ENCODE peak calls at places on chromosomes 2 and 18, in nine cellular contexts. One of them, this sample, is unnamed.

GRCh38 chr2:216735086-216735485 is 39.7 kb upstream of the IGFBP5 start:
- DNase-seq in cardiac fibroblast: no peak
- DNase-seq in mesothelial cell of epicardium: no peak
- DNase-seq in spleen: no peak
- DNase-seq in keratinocyte: no peak
- DNase-seq in AG09319: peak; percentile 41
- DNase-seq in tibial artery: peak; percentile 44
- DNase-seq in esophagus squamous epithelium: no peak
- DNase-seq in choroid plexus epithelial cell: peak; percentile 69
- DNase-seq in this sample: no peak

GRCh38 chr2:195212586-195212985 is 444.4 kb upstream of the SLC39A10 start:
- DNase-seq in mesothelial cell of epicardium: no peak
- DNase-seq in spleen: no peak
- DNase-seq in cardiac fibroblast: no peak
- DNase-seq in esophagus squamous epithelium: no peak
- DNase-seq in choroid plexus epithelial cell: no peak
- DNase-seq in tibial artery: no peak
- DNase-seq in keratinocyte: no peak
- DNase-seq in AG09319: no peak
- DNase-seq in this sample: no peak

GRCh38 chr2:170229125-170229524 is 51.2 kb downstream of the MYO3B start:
- DNase-seq in cardiac fibroblast: no peak
- DNase-seq in esophagus squamous epithelium: no peak
- DNase-seq in choroid plexus epithelial cell: no peak
- DNase-seq in AG09319: no peak
- DNase-seq in mesothelial cell of epicardium: no peak
- DNase-seq in tibial artery: no peak
- DNase-seq in keratinocyte: no peak
- DNase-seq in spleen: no peak
- DNase-seq in this sample: no peak

GRCh38 chr2:168050377-168050776 is 197.0 kb downstream of the STK39 start:
- DNase-seq in cardiac fibroblast: no peak
- DNase-seq in choroid plexus epithelial cell: no peak
- DNase-seq in AG09319: no peak
- DNase-seq in spleen: no peak
- DNase-seq in keratinocyte: no peak
- DNase-seq in tibial artery: no peak
- DNase-seq in mesothelial cell of epicardium: no peak
- DNase-seq in esophagus squamous epithelium: no peak
- DNase-seq in this sample: no peak

GRCh38 chr2:21220930-21221329 is 97.2 kb downstream of the TDRD15 start:
- DNase-seq in choroid plexus epithelial cell: peak; percentile 11
- DNase-seq in AG09319: no peak
- DNase-seq in spleen: no peak
- DNase-seq in esophagus squamous epithelium: no peak
- DNase-seq in tibial artery: no peak
- DNase-seq in cardiac fibroblast: no peak
- DNase-seq in keratinocyte: peak; percentile 15
- DNase-seq in mesothelial cell of epicardium: no peak
- DNase-seq in this sample: peak; percentile 46

GRCh38 chr2:234308073-234308813 is 188.6 kb downstream of the ARL4C start:
- DNase-seq in esophagus squamous epithelium: no peak
- DNase-seq in cardiac fibroblast: peak; percentile 31
- DNase-seq in AG09319: no peak
- DNase-seq in mesothelial cell of epicardium: peak; percentile 14
- DNase-seq in choroid plexus epithelial cell: no peak
- DNase-seq in tibial artery: no peak
- DNase-seq in keratinocyte: no peak
- DNase-seq in spleen: no peak
- DNase-seq in this sample: no peak

GRCh38 chr2:85497944-85498630 is 40.9 kb upstream of the MAT2A start:
- DNase-seq in cardiac fibroblast: no peak
- DNase-seq in choroid plexus epithelial cell: no peak
- DNase-seq in spleen: no peak
- DNase-seq in keratinocyte: no peak
- DNase-seq in AG09319: no peak
- DNase-seq in tibial artery: no peak
- DNase-seq in mesothelial cell of epicardium: no peak
- DNase-seq in esophagus squamous epithelium: no peak
- DNase-seq in this sample: no peak

GRCh38 chr2:86453838-86454237 is 12.7 kb downstream of the KDM3A start:
- DNase-seq in choroid plexus epithelial cell: peak; percentile 92
- DNase-seq in cardiac fibroblast: peak; percentile 86
- DNase-seq in tibial artery: no peak
- DNase-seq in spleen: no peak
- DNase-seq in AG09319: peak; percentile 69
- DNase-seq in keratinocyte: peak; percentile 30
- DNase-seq in mesothelial cell of epicardium: no peak
- DNase-seq in esophagus squamous epithelium: no peak
- DNase-seq in this sample: peak; percentile 97

GRCh38 chr2:7083580-7084509 is 166.6 kb downstream of the RNF144A start:
- DNase-seq in AG09319: no peak
- DNase-seq in esophagus squamous epithelium: no peak
- DNase-seq in mesothelial cell of epicardium: no peak
- DNase-seq in keratinocyte: no peak
- DNase-seq in cardiac fibroblast: peak; percentile 51
- DNase-seq in choroid plexus epithelial cell: peak; percentile 72
- DNase-seq in tibial artery: no peak
- DNase-seq in spleen: no peak
- DNase-seq in this sample: peak; percentile 49

GRCh38 chr2:2324565-2325101 is 6.4 kb downstream of the MYT1L start:
- DNase-seq in tibial artery: no peak
- DNase-seq in keratinocyte: no peak
- DNase-seq in mesothelial cell of epicardium: no peak
- DNase-seq in AG09319: no peak
- DNase-seq in esophagus squamous epithelium: no peak
- DNase-seq in choroid plexus epithelial cell: no peak
- DNase-seq in cardiac fibroblast: no peak
- DNase-seq in spleen: no peak
- DNase-seq in this sample: no peak

GRCh38 chr2:237295889-237296480 is 118.0 kb downstream of the COL6A3 start:
- DNase-seq in tibial artery: no peak
- DNase-seq in choroid plexus epithelial cell: no peak
- DNase-seq in AG09319: no peak
- DNase-seq in keratinocyte: no peak
- DNase-seq in cardiac fibroblast: no peak
- DNase-seq in esophagus squamous epithelium: no peak
- DNase-seq in mesothelial cell of epicardium: no peak
- DNase-seq in spleen: no peak
- DNase-seq in this sample: no peak

GRCh38 chr2:100365434-100365833 is 43.1 kb upstream of the LONRF2 start:
- DNase-seq in tibial artery: no peak
- DNase-seq in spleen: no peak
- DNase-seq in cardiac fibroblast: peak; percentile 92
- DNase-seq in keratinocyte: peak; percentile 63
- DNase-seq in choroid plexus epithelial cell: peak; percentile 87
- DNase-seq in AG09319: peak; percentile 80
- DNase-seq in mesothelial cell of epicardium: no peak
- DNase-seq in esophagus squamous epithelium: peak; percentile 7
- DNase-seq in this sample: peak; percentile 100

GRCh38 chr18:23484783-23485182 is 18.5 kb upstream of the RMC1 start:
- DNase-seq in choroid plexus epithelial cell: no peak
- DNase-seq in tibial artery: no peak
- DNase-seq in keratinocyte: no peak
- DNase-seq in mesothelial cell of epicardium: no peak
- DNase-seq in esophagus squamous epithelium: no peak
- DNase-seq in spleen: no peak
- DNase-seq in AG09319: no peak
- DNase-seq in cardiac fibroblast: no peak
- DNase-seq in this sample: no peak

GRCh38 chr18:48777026-48777736 is 173.6 kb downstream of the SMAD7 start:
- DNase-seq in cardiac fibroblast: peak; percentile 56
- DNase-seq in esophagus squamous epithelium: no peak
- DNase-seq in mesothelial cell of epicardium: peak; percentile 81
- DNase-seq in choroid plexus epithelial cell: peak; percentile 68
- DNase-seq in keratinocyte: no peak
- DNase-seq in tibial artery: peak; percentile 82
- DNase-seq in AG09319: no peak
- DNase-seq in spleen: peak; percentile 92
- DNase-seq in this sample: peak; percentile 59

GRCh38 chr2:138030459-138030858 is 66.2 kb downstream of the HNMT start:
- DNase-seq in spleen: no peak
- DNase-seq in AG09319: no peak
- DNase-seq in choroid plexus epithelial cell: peak; percentile 88
- DNase-seq in esophagus squamous epithelium: no peak
- DNase-seq in cardiac fibroblast: peak; percentile 89
- DNase-seq in keratinocyte: peak; percentile 30
- DNase-seq in mesothelial cell of epicardium: no peak
- DNase-seq in tibial artery: no peak
- DNase-seq in this sample: peak; percentile 2

GRCh38 chr2:229539628-229540027 is 174.7 kb downstream of the DNER start:
- DNase-seq in esophagus squamous epithelium: no peak
- DNase-seq in cardiac fibroblast: peak; percentile 83
- DNase-seq in tibial artery: no peak
- DNase-seq in AG09319: no peak
- DNase-seq in mesothelial cell of epicardium: no peak
- DNase-seq in keratinocyte: no peak
- DNase-seq in choroid plexus epithelial cell: peak; percentile 67
- DNase-seq in spleen: no peak
- DNase-seq in this sample: peak; percentile 21

GRCh38 chr18:74459877-74460276 is 2.8 kb upstream of the DIPK1C start:
- DNase-seq in esophagus squamous epithelium: no peak
- DNase-seq in cardiac fibroblast: no peak
- DNase-seq in keratinocyte: no peak
- DNase-seq in spleen: no peak
- DNase-seq in tibial artery: no peak
- DNase-seq in AG09319: no peak
- DNase-seq in mesothelial cell of epicardium: peak; percentile 30
- DNase-seq in choroid plexus epithelial cell: no peak
- DNase-seq in this sample: no peak

GRCh38 chr2:23377772-23378171 is 7.2 kb upstream of the KLHL29 start:
- DNase-seq in spleen: no peak
- DNase-seq in tibial artery: no peak
- DNase-seq in keratinocyte: peak; percentile 32
- DNase-seq in mesothelial cell of epicardium: no peak
- DNase-seq in cardiac fibroblast: peak; percentile 36
- DNase-seq in AG09319: no peak
- DNase-seq in choroid plexus epithelial cell: no peak
- DNase-seq in esophagus squamous epithelium: no peak
- DNase-seq in this sample: peak; percentile 81

GRCh38 chr2:19775838-19776237 is 125.9 kb downstream of the TTC32 start:
- DNase-seq in keratinocyte: no peak
- DNase-seq in cardiac fibroblast: peak; percentile 72
- DNase-seq in choroid plexus epithelial cell: peak; percentile 51
- DNase-seq in mesothelial cell of epicardium: no peak
- DNase-seq in tibial artery: no peak
- DNase-seq in esophagus squamous epithelium: no peak
- DNase-seq in spleen: no peak
- DNase-seq in AG09319: no peak
- DNase-seq in this sample: no peak

GRCh38 chr2:76446872-76447271 is 736.2 kb upstream of the GCFC2 start:
- DNase-seq in tibial artery: no peak
- DNase-seq in cardiac fibroblast: no peak
- DNase-seq in choroid plexus epithelial cell: no peak
- DNase-seq in mesothelial cell of epicardium: no peak
- DNase-seq in keratinocyte: no peak
- DNase-seq in esophagus squamous epithelium: no peak
- DNase-seq in spleen: no peak
- DNase-seq in AG09319: no peak
- DNase-seq in this sample: no peak
- TF ChIP-seq CTCF in tibial artery: no peak
- TF ChIP-seq CTCF in cardiac fibroblast: no peak
- TF ChIP-seq CTCF in choroid plexus epithelial cell: no peak
- TF ChIP-seq CTCF in mesothelial cell of epicardium: no peak
- TF ChIP-seq CTCF in keratinocyte: no peak
- TF ChIP-seq CTCF in esophagus squamous epithelium: no peak
- TF ChIP-seq CTCF in spleen: no peak
- TF ChIP-seq CTCF in AG09319: no peak
- TF ChIP-seq CTCF in this sample: no peak

DNA sequence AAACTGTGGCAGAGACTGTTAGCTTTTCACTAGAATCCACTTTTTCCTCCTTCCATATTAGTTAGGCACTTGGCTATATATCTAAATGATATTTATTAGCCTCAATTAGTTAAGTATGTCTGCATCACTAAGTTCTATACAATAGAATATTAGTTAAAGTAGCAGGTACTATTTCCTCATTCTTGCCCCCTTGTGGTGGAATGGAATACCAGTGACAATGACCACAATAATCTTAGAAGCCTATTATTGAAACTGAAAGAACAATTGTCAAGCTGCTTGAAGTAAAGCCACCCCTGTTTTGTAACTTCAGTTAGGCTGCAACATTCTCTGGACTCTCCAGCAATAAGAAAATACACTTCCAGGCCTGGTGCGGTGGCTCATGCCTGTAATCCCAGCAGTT is 476.3 kb upstream of the VWC2L start:
- DNase-seq in AG09319: no peak
- DNase-seq in keratinocyte: no peak
- DNase-seq in esophagus squamous epithelium: no peak
- DNase-seq in tibial artery: no peak
- DNase-seq in spleen: no peak
- DNase-seq in choroid plexus epithelial cell: peak; percentile 42
- DNase-seq in mesothelial cell of epicardium: no peak
- DNase-seq in cardiac fibroblast: peak; percentile 41
- DNase-seq in this sample: peak; percentile 42
- TF ChIP-seq CTCF in AG09319: no peak
- TF ChIP-seq CTCF in keratinocyte: no peak
- TF ChIP-seq CTCF in esophagus squamous epithelium: peak; percentile 14
- TF ChIP-seq CTCF in tibial artery: peak; percentile 24
- TF ChIP-seq CTCF in spleen: peak; percentile 27
- TF ChIP-seq CTCF in choroid plexus epithelial cell: peak; percentile 55
- TF ChIP-seq CTCF in mesothelial cell of epicardium: peak; percentile 27
- TF ChIP-seq CTCF in cardiac fibroblast: peak; percentile 55
- TF ChIP-seq CTCF in this sample: peak; percentile 26

DNA sequence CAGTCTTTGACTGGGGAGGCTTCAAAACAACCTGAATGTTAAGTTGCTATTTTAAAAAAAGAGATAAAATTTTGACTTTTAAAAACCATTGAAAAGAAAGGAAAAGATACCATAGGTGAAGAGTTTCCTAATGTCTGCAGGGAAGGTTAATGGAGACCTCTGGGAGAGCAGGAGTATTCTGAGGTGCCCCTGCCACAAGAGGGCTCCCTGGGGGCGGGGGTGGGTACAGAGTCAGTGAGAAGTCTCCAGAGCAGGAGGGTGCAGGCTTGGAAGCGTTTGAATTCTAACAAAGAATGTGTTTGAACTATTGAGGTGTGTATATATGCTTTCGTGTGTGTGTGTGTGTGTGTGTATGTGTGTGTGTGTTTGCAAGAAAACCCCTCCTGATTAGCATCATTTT is 46.7 kb upstream of the ST6GAL2 start:
- DNase-seq in choroid plexus epithelial cell: no peak
- DNase-seq in AG09319: no peak
- DNase-seq in mesothelial cell of epicardium: no peak
- DNase-seq in keratinocyte: no peak
- DNase-seq in esophagus squamous epithelium: no peak
- DNase-seq in spleen: no peak
- DNase-seq in cardiac fibroblast: no peak
- DNase-seq in tibial artery: no peak
- DNase-seq in this sample: no peak
- TF ChIP-seq CTCF in choroid plexus epithelial cell: no peak
- TF ChIP-seq CTCF in AG09319: no peak
- TF ChIP-seq CTCF in mesothelial cell of epicardium: no peak
- TF ChIP-seq CTCF in keratinocyte: peak; percentile 2
- TF ChIP-seq CTCF in esophagus squamous epithelium: no peak
- TF ChIP-seq CTCF in spleen: no peak
- TF ChIP-seq CTCF in cardiac fibroblast: no peak
- TF ChIP-seq CTCF in tibial artery: no peak
- TF ChIP-seq CTCF in this sample: no peak

DNA sequence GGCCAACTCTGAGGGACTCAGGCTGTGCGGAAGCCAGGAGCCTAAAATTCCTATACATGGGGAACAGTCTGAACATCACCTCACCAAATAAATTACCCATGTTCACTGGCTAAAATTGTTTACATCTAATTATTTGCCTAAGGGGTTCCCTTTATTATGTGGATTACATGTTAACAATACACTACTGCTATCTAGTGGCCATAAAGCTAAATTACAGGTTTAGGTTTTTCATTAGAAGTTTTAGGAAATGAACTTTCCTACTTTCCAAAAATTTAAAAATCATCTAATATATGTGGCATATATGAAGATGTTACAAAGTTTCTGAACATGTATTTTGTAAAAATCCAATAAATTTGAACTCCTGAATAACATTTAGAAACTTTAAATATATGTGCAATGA is 40.3 kb downstream of the PLA2R1 start:
- DNase-seq in keratinocyte: no peak
- DNase-seq in tibial artery: no peak
- DNase-seq in spleen: no peak
- DNase-seq in choroid plexus epithelial cell: no peak
- DNase-seq in AG09319: no peak
- DNase-seq in mesothelial cell of epicardium: no peak
- DNase-seq in cardiac fibroblast: peak; percentile 32
- DNase-seq in esophagus squamous epithelium: no peak
- DNase-seq in this sample: peak; percentile 18
- TF ChIP-seq CTCF in keratinocyte: no peak
- TF ChIP-seq CTCF in tibial artery: no peak
- TF ChIP-seq CTCF in spleen: no peak
- TF ChIP-seq CTCF in choroid plexus epithelial cell: peak; percentile 37
- TF ChIP-seq CTCF in AG09319: peak; percentile 1
- TF ChIP-seq CTCF in mesothelial cell of epicardium: no peak
- TF ChIP-seq CTCF in cardiac fibroblast: peak; percentile 29
- TF ChIP-seq CTCF in esophagus squamous epithelium: no peak
- TF ChIP-seq CTCF in this sample: peak; percentile 27

This sample was measured in MCF 10A.